ENCODE peak calls at places on chromosomes 12 and 14, in five cellular contexts. One of them, this sample, is unnamed.
A peak's percentile ranks its signal among the peaks of the same experiment; 100 is the strongest.

GRCh38 chr14:77264466-77265186 is 6.4 kb downstream of the NGB start:
- DNase-seq in astrocyte: no peak
- DNase-seq in fibroblast of pulmonary artery: no peak
- DNase-seq in choroid plexus epithelial cell: no peak
- DNase-seq in esophagus squamous epithelium: no peak
- DNase-seq in this sample: no peak

GRCh38 chr14:37819155-37820015 is 224.0 kb downstream of the TTC6 start:
- DNase-seq in fibroblast of pulmonary artery: peak; percentile 22
- DNase-seq in astrocyte: peak; percentile 72
- DNase-seq in choroid plexus epithelial cell: peak; percentile 94
- DNase-seq in esophagus squamous epithelium: no peak
- DNase-seq in this sample: peak; percentile 74

GRCh38 chr14:92969470-92970232 is 46.7 kb downstream of the CHGA start:
- DNase-seq in esophagus squamous epithelium: no peak
- DNase-seq in choroid plexus epithelial cell: no peak
- DNase-seq in fibroblast of pulmonary artery: no peak
- DNase-seq in astrocyte: no peak
- DNase-seq in this sample: no peak

GRCh38 chr12:125683748-125684381 is 618.6 kb downstream of the AACS start:
- DNase-seq in esophagus squamous epithelium: no peak
- DNase-seq in astrocyte: no peak
- DNase-seq in choroid plexus epithelial cell: no peak
- DNase-seq in fibroblast of pulmonary artery: no peak
- DNase-seq in this sample: peak; percentile 1

GRCh38 chr14:75011356-75012097 is 8.8 kb downstream of the EIF2B2 start:
- DNase-seq in esophagus squamous epithelium: no peak
- DNase-seq in fibroblast of pulmonary artery: peak; percentile 65
- DNase-seq in choroid plexus epithelial cell: peak; percentile 79
- DNase-seq in astrocyte: peak; percentile 73
- DNase-seq in this sample: peak; percentile 39

GRCh38 chr12:93033948-93034347 is 104.9 kb upstream of the EEA1 start:
- DNase-seq in esophagus squamous epithelium: no peak
- DNase-seq in choroid plexus epithelial cell: no peak
- DNase-seq in fibroblast of pulmonary artery: no peak
- DNase-seq in astrocyte: no peak
- DNase-seq in this sample: no peak

GRCh38 chr12:14643247-14643646 is 53.2 kb downstream of the GUCY2C start:
- DNase-seq in choroid plexus epithelial cell: peak; percentile 1
- DNase-seq in fibroblast of pulmonary artery: peak; percentile 16
- DNase-seq in esophagus squamous epithelium: no peak
- DNase-seq in astrocyte: no peak
- DNase-seq in this sample: no peak

GRCh38 chr12:89939468-89940215 is 231.0 kb upstream of the ATP2B1 start:
- DNase-seq in fibroblast of pulmonary artery: no peak
- DNase-seq in astrocyte: no peak
- DNase-seq in choroid plexus epithelial cell: no peak
- DNase-seq in esophagus squamous epithelium: no peak
- DNase-seq in this sample: peak; percentile 64

GRCh38 chr14:75401356-75401755 is 26.5 kb upstream of the JDP2 start:
- DNase-seq in choroid plexus epithelial cell: peak; percentile 59
- DNase-seq in fibroblast of pulmonary artery: peak; percentile 61
- DNase-seq in astrocyte: no peak
- DNase-seq in esophagus squamous epithelium: no peak
- DNase-seq in this sample: no peak

GRCh38 chr14:90742709-90743108 is 73.5 kb downstream of the TTC7B start:
- DNase-seq in choroid plexus epithelial cell: no peak
- DNase-seq in esophagus squamous epithelium: no peak
- DNase-seq in astrocyte: no peak
- DNase-seq in fibroblast of pulmonary artery: no peak
- DNase-seq in this sample: no peak

DNA sequence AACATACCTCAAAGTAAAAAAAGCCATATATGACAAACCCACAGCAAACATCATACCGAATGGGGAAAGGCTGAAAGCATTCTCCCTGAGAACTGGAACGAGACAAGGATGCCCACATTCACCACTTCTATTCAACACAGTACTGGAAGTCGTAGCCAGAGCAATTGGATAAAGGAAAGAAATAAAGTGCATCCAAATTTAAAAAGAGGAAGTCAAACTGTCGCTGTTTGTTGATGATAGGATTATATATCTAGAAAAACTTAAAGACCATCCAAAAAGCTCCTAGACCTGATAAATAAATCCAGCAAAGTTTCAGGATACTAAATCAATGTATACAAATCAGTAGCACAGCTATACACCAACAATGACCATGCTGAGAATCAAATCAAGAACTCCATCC is 5.2 kb downstream of the NDUFA12 start:
- DNase-seq in fibroblast of pulmonary artery: no peak
- DNase-seq in astrocyte: peak; percentile 33
- DNase-seq in choroid plexus epithelial cell: no peak
- DNase-seq in esophagus squamous epithelium: no peak
- DNase-seq in this sample: no peak
- H3K4me3 ChIP-seq in fibroblast of pulmonary artery: no peak overlapping the region
- H3K4me3 ChIP-seq in astrocyte: no peak overlapping the region
- H3K4me3 ChIP-seq in choroid plexus epithelial cell: no peak overlapping the region
- H3K4me3 ChIP-seq in esophagus squamous epithelium: no peak overlapping the region
- H3K4me3 ChIP-seq in this sample: no peak overlapping the region

DNA sequence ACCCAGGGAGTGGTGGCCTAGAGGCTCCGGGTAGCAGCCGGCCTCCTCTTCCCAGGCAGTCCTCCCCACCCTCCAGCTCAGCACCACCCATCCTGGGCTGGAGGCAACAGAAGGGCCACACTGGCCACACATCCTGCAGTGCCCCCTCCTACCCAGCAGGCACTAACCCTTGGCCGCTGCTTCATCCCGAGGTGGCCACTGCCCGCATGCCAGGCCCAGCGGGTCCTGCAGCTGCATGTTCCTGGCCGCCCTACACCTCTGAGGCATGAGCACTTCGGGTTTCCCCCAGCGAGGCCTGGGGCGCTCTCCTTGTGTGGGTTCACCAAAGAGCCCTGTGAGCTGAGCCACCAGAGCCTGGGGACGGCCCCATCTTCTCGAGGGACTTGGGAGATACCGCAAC is 61.4 kb downstream of the CCNK start:
- DNase-seq in choroid plexus epithelial cell: no peak
- DNase-seq in astrocyte: no peak
- DNase-seq in fibroblast of pulmonary artery: no peak
- DNase-seq in esophagus squamous epithelium: no peak
- DNase-seq in this sample: no peak
- H3K4me3 ChIP-seq in choroid plexus epithelial cell: no peak overlapping the region
- H3K4me3 ChIP-seq in astrocyte: no peak overlapping the region
- H3K4me3 ChIP-seq in fibroblast of pulmonary artery: no peak overlapping the region
- H3K4me3 ChIP-seq in esophagus squamous epithelium: no peak overlapping the region
- H3K4me3 ChIP-seq in this sample: no peak overlapping the region

GRCh38 chr14:101835566-101835965 is 74.1 kb downstream of the PPP2R5C start:
- DNase-seq in choroid plexus epithelial cell: no peak
- DNase-seq in esophagus squamous epithelium: no peak
- DNase-seq in astrocyte: no peak
- DNase-seq in fibroblast of pulmonary artery: no peak
- DNase-seq in this sample: no peak

GRCh38 chr14:101835166-101835557 is 73.7 kb downstream of the PPP2R5C start:
- DNase-seq in choroid plexus epithelial cell: peak; percentile 13
- DNase-seq in astrocyte: peak; percentile 50
- DNase-seq in esophagus squamous epithelium: no peak
- DNase-seq in fibroblast of pulmonary artery: no peak
- DNase-seq in this sample: peak; percentile 79

GRCh38 chr14:101834387-101835165 is 73.1 kb downstream of the PPP2R5C start:
- DNase-seq in choroid plexus epithelial cell: peak; percentile 24
- DNase-seq in astrocyte: no peak
- DNase-seq in esophagus squamous epithelium: no peak
- DNase-seq in fibroblast of pulmonary artery: peak; percentile 42
- DNase-seq in this sample: no peak

GRCh38 chr14:101838476-101838875 is 77.0 kb downstream of the PPP2R5C start:
- DNase-seq in esophagus squamous epithelium: no peak
- DNase-seq in fibroblast of pulmonary artery: no peak
- DNase-seq in choroid plexus epithelial cell: peak; percentile 35
- DNase-seq in astrocyte: no peak
- DNase-seq in this sample: no peak

GRCh38 chr14:101836131-101836530 is 74.6 kb downstream of the PPP2R5C start:
- DNase-seq in choroid plexus epithelial cell: peak; percentile 62
- DNase-seq in esophagus squamous epithelium: no peak
- DNase-seq in astrocyte: no peak
- DNase-seq in fibroblast of pulmonary artery: peak; percentile 35
- DNase-seq in this sample: no peak
- H3K4me3 ChIP-seq in choroid plexus epithelial cell: peak overlapping the region; percentile 37
- H3K4me3 ChIP-seq in esophagus squamous epithelium: no peak overlapping the region
- H3K4me3 ChIP-seq in astrocyte: no peak overlapping the region
- H3K4me3 ChIP-seq in fibroblast of pulmonary artery: no peak overlapping the region
- H3K4me3 ChIP-seq in this sample: no peak overlapping the region

GRCh38 chr12:68451261-68452091 is 119.3 kb upstream of the MDM1 start:
- DNase-seq in fibroblast of pulmonary artery: peak; percentile 85
- DNase-seq in choroid plexus epithelial cell: peak; percentile 73
- DNase-seq in astrocyte: peak; percentile 96
- DNase-seq in esophagus squamous epithelium: no peak
- DNase-seq in this sample: peak; percentile 24
- H3K4me3 ChIP-seq in fibroblast of pulmonary artery: peak overlapping the region; percentile 4
- H3K4me3 ChIP-seq in choroid plexus epithelial cell: no peak overlapping the region
- H3K4me3 ChIP-seq in astrocyte: peak overlapping the region; percentile 1
- H3K4me3 ChIP-seq in esophagus squamous epithelium: no peak overlapping the region
- H3K4me3 ChIP-seq in this sample: no peak overlapping the region

GRCh38 chr14:36647827-36648753 is 13.6 kb upstream of the PAX9 start:
- DNase-seq in astrocyte: peak; percentile 15
- DNase-seq in choroid plexus epithelial cell: peak; percentile 51
- DNase-seq in esophagus squamous epithelium: no peak
- DNase-seq in fibroblast of pulmonary artery: peak; percentile 14
- DNase-seq in this sample: peak; percentile 74
- H3K4me3 ChIP-seq in astrocyte: peak overlapping the region; percentile 44
- H3K4me3 ChIP-seq in choroid plexus epithelial cell: peak overlapping the region; percentile 49
- H3K4me3 ChIP-seq in esophagus squamous epithelium: peak overlapping the region; percentile 66
- H3K4me3 ChIP-seq in fibroblast of pulmonary artery: no peak overlapping the region
- H3K4me3 ChIP-seq in this sample: peak overlapping the region; percentile 61

GRCh38 chr12:67211494-67211893 is 57.7 kb upstream of the CAND1 start:
- DNase-seq in astrocyte: no peak
- DNase-seq in esophagus squamous epithelium: no peak
- DNase-seq in fibroblast of pulmonary artery: no peak
- DNase-seq in choroid plexus epithelial cell: no peak
- DNase-seq in this sample: no peak

GRCh38 chr12:67211029-67211428 is 58.1 kb upstream of the CAND1 start:
- DNase-seq in choroid plexus epithelial cell: no peak
- DNase-seq in astrocyte: no peak
- DNase-seq in fibroblast of pulmonary artery: no peak
- DNase-seq in esophagus squamous epithelium: no peak
- DNase-seq in this sample: no peak

GRCh38 chr12:67208326-67209067 is 60.7 kb upstream of the CAND1 start:
- DNase-seq in fibroblast of pulmonary artery: no peak
- DNase-seq in esophagus squamous epithelium: no peak
- DNase-seq in choroid plexus epithelial cell: no peak
- DNase-seq in astrocyte: no peak
- DNase-seq in this sample: no peak
- H3K4me3 ChIP-seq in fibroblast of pulmonary artery: no peak overlapping the region
- H3K4me3 ChIP-seq in esophagus squamous epithelium: no peak overlapping the region
- H3K4me3 ChIP-seq in choroid plexus epithelial cell: no peak overlapping the region
- H3K4me3 ChIP-seq in astrocyte: no peak overlapping the region
- H3K4me3 ChIP-seq in this sample: no peak overlapping the region

DNA sequence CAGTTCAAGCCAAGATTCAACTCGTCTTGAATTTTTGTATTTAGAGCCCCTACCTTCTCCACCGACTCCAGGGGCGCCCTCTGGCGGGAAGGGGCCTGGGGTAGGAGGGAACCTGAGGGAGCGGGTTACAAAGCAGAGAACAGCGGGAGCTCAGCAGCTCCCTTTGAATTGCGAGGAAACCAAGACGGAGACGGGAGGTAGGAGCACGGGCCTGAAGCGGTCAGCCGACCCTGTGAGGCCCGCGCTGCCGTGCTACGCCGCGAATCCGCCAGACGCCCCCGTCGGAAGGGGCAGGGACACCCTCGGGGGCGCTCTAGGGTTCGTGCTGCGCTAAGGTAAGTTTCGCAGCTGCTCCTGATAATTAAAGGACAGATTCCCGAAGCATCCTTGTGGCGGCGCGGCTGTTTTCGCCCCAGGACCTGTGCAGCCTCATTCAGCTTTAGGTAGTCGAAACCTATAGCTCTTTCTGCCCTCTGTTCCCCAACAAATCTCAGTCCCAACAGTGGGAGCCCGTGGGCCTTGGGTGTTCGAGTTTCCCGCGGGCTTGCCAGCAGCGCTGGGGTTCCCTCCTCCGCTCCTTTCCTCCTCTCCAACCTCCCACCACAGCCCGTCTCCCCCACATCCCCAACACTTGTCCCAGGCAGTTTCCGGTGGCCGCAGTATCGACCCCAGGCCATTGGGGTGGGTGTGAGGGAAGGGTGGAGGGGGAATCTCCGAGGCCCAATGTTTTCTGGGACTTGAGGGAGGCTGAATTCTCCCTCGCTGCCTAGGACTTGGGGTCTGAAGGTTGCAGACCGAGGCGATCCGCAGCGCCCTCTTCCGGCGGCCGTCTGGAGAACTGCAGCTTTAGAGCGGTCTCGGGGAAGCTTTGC is 5.1 kb upstream of the NKX2-1 start:
- DNase-seq in fibroblast of pulmonary artery: no peak
- DNase-seq in esophagus squamous epithelium: no peak
- DNase-seq in choroid plexus epithelial cell: no peak
- DNase-seq in astrocyte: no peak
- DNase-seq in this sample: peak; percentile 60
- H3K4me3 ChIP-seq in fibroblast of pulmonary artery: no peak overlapping the region
- H3K4me3 ChIP-seq in esophagus squamous epithelium: no peak overlapping the region
- H3K4me3 ChIP-seq in choroid plexus epithelial cell: no peak overlapping the region
- H3K4me3 ChIP-seq in astrocyte: no peak overlapping the region
- H3K4me3 ChIP-seq in this sample: peak overlapping the region; percentile 31

GRCh38 chr12:6538420-6539275 is 4.3 kb downstream of the GAPDH start:
- DNase-seq in choroid plexus epithelial cell: no peak
- DNase-seq in astrocyte: peak; percentile 45
- DNase-seq in fibroblast of pulmonary artery: no peak
- DNase-seq in esophagus squamous epithelium: no peak
- DNase-seq in this sample: peak; percentile 66

GRCh38 chr12:6541371-6542165 is 7.3 kb downstream of the GAPDH start:
- DNase-seq in esophagus squamous epithelium: no peak
- DNase-seq in astrocyte: no peak
- DNase-seq in choroid plexus epithelial cell: no peak
- DNase-seq in fibroblast of pulmonary artery: no peak
- DNase-seq in this sample: no peak

GRCh38 chr12:6539276-6540134 is 5.2 kb downstream of the GAPDH start:
- DNase-seq in astrocyte: no peak
- DNase-seq in esophagus squamous epithelium: no peak
- DNase-seq in fibroblast of pulmonary artery: no peak
- DNase-seq in choroid plexus epithelial cell: no peak
- DNase-seq in this sample: peak; percentile 25

GRCh38 chr12:6542209-6543009 is 8.1 kb downstream of the GAPDH start:
- DNase-seq in esophagus squamous epithelium: no peak
- DNase-seq in astrocyte: no peak
- DNase-seq in choroid plexus epithelial cell: no peak
- DNase-seq in fibroblast of pulmonary artery: no peak
- DNase-seq in this sample: no peak

GRCh38 chr12:6540181-6540877 is 6.0 kb downstream of the GAPDH start:
- DNase-seq in fibroblast of pulmonary artery: peak; percentile 95
- DNase-seq in astrocyte: peak; percentile 89
- DNase-seq in choroid plexus epithelial cell: peak; percentile 90
- DNase-seq in esophagus squamous epithelium: peak; percentile 41
- DNase-seq in this sample: peak; percentile 99
- H3K4me3 ChIP-seq in fibroblast of pulmonary artery: no peak overlapping the region
- H3K4me3 ChIP-seq in astrocyte: no peak overlapping the region
- H3K4me3 ChIP-seq in choroid plexus epithelial cell: peak overlapping the region; percentile 14
- H3K4me3 ChIP-seq in esophagus squamous epithelium: peak overlapping the region; percentile 33
- H3K4me3 ChIP-seq in this sample: peak overlapping the region; percentile 11

DNA sequence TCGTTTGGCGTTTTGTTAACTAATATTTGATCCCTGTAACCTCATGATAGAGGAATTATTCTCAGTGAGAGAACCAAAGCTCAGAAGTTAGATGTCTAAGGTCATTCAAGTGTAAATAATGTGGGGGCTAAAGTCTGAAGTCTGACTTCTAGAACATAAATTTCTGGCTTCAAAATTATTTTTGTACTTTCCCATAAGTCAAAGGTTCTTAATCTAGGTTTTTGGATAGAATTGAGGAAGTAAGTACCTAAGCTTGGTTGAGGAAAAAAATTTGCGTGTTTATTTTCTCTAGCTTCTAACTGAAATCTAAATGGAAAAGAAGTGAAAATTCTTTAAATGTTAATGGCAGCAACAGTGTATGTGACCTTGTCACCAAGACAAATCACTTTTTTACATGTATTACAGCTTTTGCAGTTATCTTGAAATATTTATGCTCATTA is 2.3 kb downstream of the LARP4 start:
- DNase-seq in astrocyte: no peak
- DNase-seq in choroid plexus epithelial cell: no peak
- DNase-seq in esophagus squamous epithelium: no peak
- DNase-seq in fibroblast of pulmonary artery: no peak
- DNase-seq in this sample: no peak
- H3K4me3 ChIP-seq in astrocyte: peak overlapping the region; percentile 93
- H3K4me3 ChIP-seq in choroid plexus epithelial cell: peak overlapping the region; percentile 92
- H3K4me3 ChIP-seq in esophagus squamous epithelium: peak overlapping the region; percentile 83
- H3K4me3 ChIP-seq in fibroblast of pulmonary artery: peak overlapping the region; percentile 97
- H3K4me3 ChIP-seq in this sample: peak overlapping the region; percentile 92